ENCODE peak calls at places on chromosomes 7 and 10, in seven cellular contexts. H, F, A, R, U, G and V are unnamed samples.

GRCh38 chr10:201328-201771 is 66.1 kb downstream of the ZMYND11 start:
- DNase-seq in F (no peak), H (no peak), A (no peak), G (no peak), R (peak; percentile 28), U (no peak), V (peak; percentile 60)

GRCh38 chr7:75937958-75938786 is 23.2 kb downstream of the POR start:
- DNase-seq in U (no peak), G (peak; percentile 77), A (no peak), R (peak; percentile 96), H (no peak), F (peak; percentile 86), V (peak; percentile 96)

GRCh38 chr10:75187961-75188426 is 22.6 kb upstream of the VDAC2 start:
- DNase-seq in U (peak; percentile 56), A (no peak), F (peak; percentile 84), R (peak; percentile 72), H (peak; percentile 71), G (peak; percentile 39), V (peak; percentile 74)

GRCh38 chr10:79374312-79375191 is 27.3 kb downstream of the PPIF start:
- DNase-seq in U (peak; percentile 59), F (peak; percentile 84), G (peak; percentile 69), R (peak; percentile 68), H (peak; percentile 81), A (peak; percentile 72), V (peak; percentile 67)

GRCh38 chr7:18667466-18667865 is 171.9 kb downstream of the HDAC9 start:
- DNase-seq in G (no peak), A (no peak), F (peak; percentile 71), U (no peak), H (no peak), R (peak; percentile 83), V (peak; percentile 80)

GRCh38 chr7:2952316-2952715 is 91.4 kb downstream of the CARD11 start:
- DNase-seq in R (no peak), F (no peak), U (no peak), G (no peak), A (no peak), H (no peak), V (no peak)

GRCh38 chr7:17233643-17234397 is 64.6 kb upstream of the AHR start:
- DNase-seq in R (peak; percentile 76), F (peak; percentile 18), U (no peak), H (no peak), G (peak; percentile 2), A (no peak), V (no peak)

GRCh38 chr7:87886875-87887274 is 10.6 kb downstream of the DBF4 start:
- DNase-seq in R (peak; percentile 59), A (no peak), U (no peak), G (no peak), F (peak; percentile 33), H (no peak), V (peak; percentile 56)

GRCh38 chr10:72116372-72116771 is 28.0 kb upstream of the SPOCK2 start:
- DNase-seq in F (no peak), A (no peak), U (no peak), G (no peak), R (no peak), H (no peak), V (no peak)

GRCh38 chr7:480531-481218 is 39.0 kb downstream of the PDGFA start:
- DNase-seq in F (no peak), A (no peak), U (no peak), H (no peak), R (no peak), G (no peak), V (no peak)

GRCh38 chr7:129343099-129343700 is 91.0 kb upstream of the STRIP2 start:
- DNase-seq in R (peak; percentile 50), U (no peak), G (no peak), H (no peak), A (no peak), F (peak; percentile 19), V (peak; percentile 75)

GRCh38 chr7:123788584-123788983 is 39.8 kb upstream of the WASL start:
- DNase-seq in G (no peak), F (no peak), H (no peak), R (no peak), A (no peak), U (no peak), V (no peak)

GRCh38 chr10:49389331-49389920 is 6.5 kb downstream of the DRGX start:
- DNase-seq in H (no peak), R (no peak), G (no peak), F (no peak), U (no peak), A (no peak), V (no peak)

GRCh38 chr10:85967594-85967993 is 399.0 kb downstream of the GRID1 start:
- DNase-seq in H (no peak), U (no peak), A (no peak), G (peak; percentile 37), F (peak; percentile 20), R (no peak), V (no peak)

GRCh38 chr7:1476859-1477258 is 17.6 kb upstream of the MICALL2 start:
- DNase-seq in U (no peak), R (no peak), F (no peak), A (no peak), G (no peak), H (no peak), V (no peak)

GRCh38 chr7:111678281-111678680 is 116.0 kb upstream of the IMMP2L start:
- DNase-seq in A (no peak), H (no peak), G (no peak), U (no peak), R (no peak), F (no peak), V (peak; percentile 33)

GRCh38 chr10:34656676-34657075 is 158.4 kb downstream of the PARD3 start:
- DNase-seq in H (no peak), G (no peak), F (no peak), R (peak; percentile 55), U (no peak), A (no peak), V (no peak)
- H3K18ac ChIP-seq in H (no peak overlapping the region), G (no peak overlapping the region), F (no peak overlapping the region), R (no peak overlapping the region), U (no peak overlapping the region), A (no peak overlapping the region), V (no peak overlapping the region)

GRCh38 chr10:131531265-131532190 is 220.0 kb upstream of the TCERG1L start:
- DNase-seq in R (no peak), G (no peak), A (no peak), H (no peak), U (no peak), F (no peak), V (no peak)

GRCh38 chr10:131534836-131535235 is 223.3 kb upstream of the TCERG1L start:
- DNase-seq in G (no peak), F (no peak), H (no peak), U (no peak), R (no peak), A (no peak), V (no peak)

GRCh38 chr10:131532291-131532690 is 220.8 kb upstream of the TCERG1L start:
- DNase-seq in A (no peak), R (no peak), F (no peak), U (no peak), G (no peak), H (no peak), V (no peak)

GRCh38 chr10:131532745-131533341 is 221.3 kb upstream of the TCERG1L start:
- DNase-seq in H (no peak), G (no peak), F (no peak), R (no peak), U (no peak), A (no peak), V (no peak)

GRCh38 chr10:131533846-131534526 is 222.5 kb upstream of the TCERG1L start:
- DNase-seq in A (no peak), H (no peak), G (no peak), U (no peak), F (no peak), R (no peak), V (no peak)
- H3K18ac ChIP-seq in A (peak overlapping the region; percentile 31), H (no peak overlapping the region), G (no peak overlapping the region), U (no peak overlapping the region), F (no peak overlapping the region), R (no peak overlapping the region), V (no peak overlapping the region)

GRCh38 chr10:132021046-132021445 is 39.3 kb upstream of the BNIP3 start:
- DNase-seq in A (no peak), H (no peak), R (no peak), G (no peak), U (no peak), F (no peak), V (no peak)
- H3K18ac ChIP-seq in A (no peak overlapping the region), H (no peak overlapping the region), R (no peak overlapping the region), G (no peak overlapping the region), U (no peak overlapping the region), F (no peak overlapping the region), V (no peak overlapping the region)

DNA sequence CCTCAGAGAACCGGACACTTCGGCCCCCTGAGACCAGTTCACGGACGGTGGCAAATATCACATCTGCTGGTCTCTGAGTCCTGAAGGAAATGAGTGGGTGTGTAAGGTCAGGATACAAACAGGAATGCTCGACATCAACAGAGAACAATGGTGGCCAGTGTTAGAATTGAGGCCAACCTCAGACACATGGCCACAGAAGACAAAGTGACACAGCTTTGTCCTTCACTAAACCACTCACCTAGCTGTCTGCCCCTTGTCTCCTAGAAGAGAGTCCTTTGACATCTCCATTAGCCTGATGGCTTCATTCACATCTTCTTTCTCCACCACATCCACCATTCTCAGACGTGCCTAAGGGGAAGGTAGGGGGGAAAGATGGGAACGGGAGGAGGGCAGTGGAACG is 4.3 kb downstream of the COPS6 start:
- DNase-seq in R (no peak), F (no peak), H (no peak), U (no peak), G (no peak), A (no peak), V (no peak)
- H3K18ac ChIP-seq in R (no peak overlapping the region), F (no peak overlapping the region), H (no peak overlapping the region), U (no peak overlapping the region), G (no peak overlapping the region), A (no peak overlapping the region), V (no peak overlapping the region)

GRCh38 chr10:7239312-7239985 is 171.4 kb downstream of the SFMBT2 start:
- DNase-seq in H (no peak), A (no peak), U (no peak), F (no peak), R (no peak), G (no peak), V (no peak)

GRCh38 chr10:7248148-7248547 is 162.7 kb downstream of the SFMBT2 start:
- DNase-seq in R (no peak), H (no peak), A (no peak), F (no peak), U (no peak), G (no peak), V (no peak)

GRCh38 chr10:7243873-7244272 is 167.0 kb downstream of the SFMBT2 start:
- DNase-seq in U (no peak), A (no peak), H (no peak), R (no peak), F (no peak), G (no peak), V (no peak)

GRCh38 chr10:7245505-7245904 is 165.3 kb downstream of the SFMBT2 start:
- DNase-seq in U (no peak), R (no peak), F (no peak), H (no peak), A (no peak), G (no peak), V (no peak)

DNA sequence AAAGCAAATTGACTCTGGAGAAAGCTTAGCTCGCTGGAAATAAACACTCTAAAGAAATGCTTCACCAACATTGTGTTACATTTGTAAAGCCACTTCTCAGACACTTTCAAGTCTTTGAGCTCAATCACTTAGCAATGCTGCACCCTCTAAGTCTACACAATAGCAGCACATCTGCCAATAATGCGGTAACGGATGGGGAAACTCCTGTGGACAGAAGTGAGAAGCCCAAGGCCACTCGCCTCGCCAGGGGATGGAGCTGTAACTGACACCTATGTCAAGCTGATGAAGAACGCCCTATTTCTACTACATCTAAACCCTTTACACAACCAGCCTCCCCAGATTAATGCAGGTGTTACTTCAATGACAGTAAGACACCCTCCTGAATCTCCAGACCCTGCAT is 167.7 kb downstream of the SFMBT2 start:
- DNase-seq in U (no peak), R (no peak), F (no peak), G (no peak), H (no peak), A (no peak), V (no peak)
- H3K18ac ChIP-seq in U (no peak overlapping the region), R (no peak overlapping the region), F (no peak overlapping the region), G (no peak overlapping the region), H (no peak overlapping the region), A (no peak overlapping the region), V (no peak overlapping the region)